ENCODE peak calls at places on chromosomes 7 and 10, in five cellular contexts. G is uterus, E is ascending aorta, K is osteoblast, Y is choroid plexus epithelial cell. M is an unnamed sample.

GRCh38 chr10:3749597-3750351 is 35.2 kb downstream of the KLF6 start:
- DNase-seq in G (peak), K (no peak), E (peak), Y (peak), M (peak)

GRCh38 chr10:78470267-78471103 is 436.8 kb downstream of the RPS24 start:
- DNase-seq in Y (no peak), G (no peak), K (peak), E (no peak), M (no peak)

GRCh38 chr7:44489955-44490350 is 505 bp downstream of the NUDCD3 start:
- DNase-seq in K (no peak), E (no peak), Y (no peak), G (no peak), M (peak)

GRCh38 chr10:51894752-51895151 is 195.4 kb upstream of the CSTF2T start:
- DNase-seq in E (no peak), Y (peak), G (no peak), K (no peak), M (peak)

GRCh38 chr10:804191-804781 is 114.8 kb upstream of the DIP2C start:
- DNase-seq in E (no peak), Y (no peak), K (peak), G (no peak), M (no peak)

GRCh38 chr7:123681561-123681960 is 25.9 kb downstream of the LMOD2 start:
- DNase-seq in E (no peak), G (no peak), Y (peak), K (no peak), M (no peak)

GRCh38 chr7:101537935-101538595 is 91.0 kb downstream of the MYL10 start:
- DNase-seq in G (no peak), Y (no peak), E (no peak), K (peak), M (no peak)

GRCh38 chr7:134662166-134662870 is 15.7 kb downstream of the BPGM start:
- DNase-seq in Y (no peak), G (no peak), K (no peak), E (no peak), M (no peak)

GRCh38 chr7:122304996-122305421 is 459 bp upstream of the FEZF1 start:
- DNase-seq in K (peak), Y (peak), E (no peak), G (no peak), M (peak)

GRCh38 chr7:122546496-122546895 is 152.4 kb downstream of the RNF133 start:
- DNase-seq in E (no peak), K (no peak), Y (peak), G (no peak), M (peak)

GRCh38 chr10:114042895-114043531 is 653 bp upstream of the ADRB1 start:
- DNase-seq in Y (peak), E (no peak), K (no peak), G (no peak), M (no peak)

GRCh38 chr7:65251851-65252620 is 121.6 kb upstream of the ZNF92 start:
- DNase-seq in Y (peak), G (peak), E (peak), K (peak), M (no peak)

GRCh38 chr10:132272061-132272766 is 35.5 kb downstream of the STK32C start:
- DNase-seq in G (no peak), E (no peak), Y (peak), K (peak), M (peak)

GRCh38 chr7:1716263-1717094 is 46.4 kb downstream of the ELFN1 start:
- DNase-seq in G (no peak), E (no peak), Y (peak), K (peak), M (no peak)

GRCh38 chr10:122344741-122345258 is 29.7 kb upstream of the PLEKHA1 start:
- DNase-seq in G (no peak), K (no peak), E (peak), Y (peak), M (peak)

GRCh38 chr7:82841828-82842227 is 320.9 kb downstream of the PCLO start:
- DNase-seq in E (no peak), Y (no peak), K (no peak), G (no peak), M (no peak)

GRCh38 chr10:103576862-103577261 is 83.4 kb downstream of the NEURL1 start:
- DNase-seq in G (no peak), K (no peak), E (no peak), Y (no peak), M (no peak)

GRCh38 chr10:67836491-67836890 is 1.5 kb downstream of the DNAJC12 start:
- DNase-seq in G (no peak), E (no peak), K (no peak), Y (no peak), M (no peak)

GRCh38 chr10:61899997-61900828 is 1.3 kb upstream of the ARID5B start:
- DNase-seq in Y (peak), G (peak), E (peak), K (peak), M (peak)

GRCh38 chr7:108805808-108806397 is 236.2 kb downstream of the DNAJB9 start:
- DNase-seq in G (no peak), Y (peak), E (no peak), K (peak), M (peak)

GRCh38 chr10:122142652-122143237 is 128.4 kb upstream of the BTBD16 start:
- DNase-seq in K (peak), E (no peak), G (no peak), Y (no peak), M (no peak)

GRCh38 chr7:98626393-98627061 is 9.4 kb downstream of the NPTX2 start:
- DNase-seq in G (no peak), E (no peak), Y (no peak), K (peak), M (no peak)

GRCh38 chr10:130806426-130806825 is 505.1 kb downstream of the TCERG1L start:
- DNase-seq in G (no peak), E (no peak), Y (no peak), K (no peak), M (no peak)

GRCh38 chr10:132541129-132541528 is 3.5 kb downstream of the INPP5A start:
- DNase-seq in E (no peak), K (no peak), G (no peak), Y (no peak), M (no peak)

GRCh38 chr7:142457146-142457703 is 199.4 kb upstream of the PRSS58 start:
- DNase-seq in G (no peak), Y (no peak), K (no peak), E (no peak), M (no peak)

DNA sequence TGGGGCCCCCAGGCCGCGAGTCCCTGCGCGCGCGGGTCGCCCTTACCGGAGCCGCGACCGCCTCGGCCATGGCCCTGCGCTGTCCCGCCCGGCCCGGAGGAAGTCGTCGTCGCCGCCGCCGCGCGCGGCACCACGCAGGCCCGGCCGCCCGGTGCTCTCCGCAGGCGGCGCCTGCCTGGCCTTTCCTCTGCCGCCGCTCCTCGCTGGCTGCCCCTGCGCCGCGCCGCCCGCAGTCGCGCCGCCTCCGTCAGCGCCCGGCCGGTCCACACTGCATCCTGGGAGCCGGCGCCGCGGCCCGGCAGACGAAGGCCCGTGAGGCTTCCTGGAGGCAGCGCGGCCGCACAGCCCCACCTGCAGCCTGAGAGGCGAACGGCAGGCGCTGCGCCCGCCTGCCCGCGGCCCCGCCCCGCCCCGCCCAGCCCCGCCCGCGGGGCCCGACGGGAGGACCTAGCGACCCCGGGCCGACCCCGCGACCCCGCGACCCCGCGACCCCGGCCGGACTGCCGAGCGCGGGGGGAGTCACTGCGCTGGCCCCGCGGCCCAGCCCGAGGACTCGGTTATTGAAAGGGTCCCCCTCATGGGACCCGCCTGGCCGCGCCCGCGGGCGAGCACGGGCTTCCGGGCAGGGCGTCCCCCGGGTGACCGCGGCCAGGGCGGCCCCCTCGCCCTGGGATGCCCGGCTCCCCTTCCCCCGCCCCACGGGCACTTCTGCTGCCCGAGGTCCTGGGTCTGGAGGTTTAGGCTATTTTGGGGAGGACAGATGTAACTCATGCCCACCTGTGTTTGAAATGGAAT is at the start of gene ZNF746:
- DNase-seq in K (peak), Y (peak), E (peak), G (peak), M (peak)
- TF ChIP-seq CTCF in K (peak), Y (peak), E (peak), G (peak), M (peak)

GRCh38 chr7:23184291-23184690 is 2.4 kb downstream of the NUP42 start:
- DNase-seq in K (no peak), G (no peak), E (no peak), Y (no peak), M (no peak)
- H3K4me3 ChIP-seq in K (no peak), G (no peak), E (no peak), Y (no peak), M (no peak)

GRCh38 chr7:115217373-115217772 is 295.5 kb downstream of the MDFIC start:
- DNase-seq in E (no peak), Y (peak), K (no peak), G (no peak), M (no peak)
- TF ChIP-seq CTCF in E (peak), Y (peak), K (peak), G (peak), M (peak)

GRCh38 chr10:99534939-99535763 is 2.4 kb downstream of the NKX2-3 start:
- DNase-seq in Y (no peak), K (peak), G (no peak), E (peak), M (peak)
- H3K4me3 ChIP-seq in Y (no peak), K (no peak), G (no peak), E (peak), M (no peak)

DNA sequence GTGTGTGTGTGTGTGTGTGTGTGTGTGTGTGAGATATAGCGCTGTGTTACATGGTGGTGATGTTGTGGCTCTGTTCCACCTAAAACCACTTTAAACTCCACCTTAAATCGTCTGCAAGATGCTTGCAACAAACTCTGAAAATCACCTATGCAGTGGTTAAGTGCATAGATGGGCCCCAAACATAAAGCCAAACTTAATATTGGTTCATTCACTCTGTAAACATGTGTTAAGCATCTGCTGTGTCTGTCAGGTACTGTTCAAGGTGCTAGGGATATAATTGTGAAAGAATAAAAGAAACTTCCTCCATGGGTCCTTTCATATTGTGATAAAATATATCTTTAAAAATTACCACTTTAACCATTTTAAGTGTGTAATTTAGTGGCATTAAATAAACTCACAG is 645.4 kb upstream of the SORCS1 start:
- DNase-seq in Y (no peak), K (no peak), G (no peak), E (no peak), M (no peak)
- TF ChIP-seq CTCF in Y (no peak), K (no peak), G (no peak), E (no peak), M (no peak)

GRCh38 chr7:69631131-69631530 is 32.9 kb downstream of the AUTS2 start:
- DNase-seq in K (no peak), E (no peak), Y (no peak), G (no peak), M (no peak)
- H3K4me3 ChIP-seq in K (no peak), E (no peak), Y (no peak), G (no peak), M (no peak)

DNA sequence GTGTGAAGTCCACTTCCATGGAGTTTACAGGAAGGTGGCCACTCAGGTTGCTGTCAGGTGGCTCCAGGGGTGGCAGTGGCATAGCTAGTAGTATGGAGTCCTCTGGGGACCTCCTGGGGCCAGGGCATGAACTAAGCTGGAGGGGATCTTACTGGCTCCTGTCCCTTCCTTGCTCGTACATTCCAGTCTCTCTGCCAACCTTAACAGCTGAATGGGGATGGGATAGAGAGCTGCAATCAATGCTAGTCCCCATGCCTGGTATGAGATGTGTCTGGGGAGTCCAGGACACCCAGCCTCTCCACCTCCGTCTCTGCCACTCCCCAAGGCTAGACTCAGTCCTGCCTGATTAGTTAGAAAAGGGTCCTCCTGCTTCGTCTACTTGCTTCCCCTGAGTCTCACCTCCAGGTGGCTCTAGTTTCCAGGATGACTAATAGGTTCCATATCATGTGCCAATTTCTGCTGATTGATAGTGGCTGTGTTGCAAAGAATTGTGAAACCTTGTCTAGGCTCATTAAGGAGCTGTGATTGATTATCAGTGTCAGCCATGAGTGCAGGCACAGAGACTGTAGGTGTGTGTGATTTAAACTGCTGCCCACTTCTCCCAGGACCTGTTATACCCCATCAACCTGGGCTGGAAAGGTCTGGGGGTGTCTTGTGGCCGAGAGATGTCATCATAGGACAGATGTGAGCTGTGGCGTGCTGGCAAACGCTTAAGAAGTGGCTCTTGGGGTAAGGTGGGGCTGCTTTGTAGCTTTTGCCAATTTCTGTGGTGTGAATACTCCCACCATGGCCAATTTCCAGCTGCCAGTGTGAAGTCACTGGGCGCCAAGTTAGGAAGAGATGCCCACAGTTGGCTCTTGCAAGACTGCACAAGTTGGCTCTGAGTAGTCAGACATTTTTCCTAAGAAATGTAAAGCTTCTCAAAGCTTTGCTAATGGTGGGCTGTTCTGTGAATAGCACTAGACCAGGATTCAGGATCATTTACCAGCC is 59.8 kb downstream of the COL13A1 start:
- DNase-seq in E (no peak), Y (peak), G (no peak), K (no peak), M (peak)
- TF ChIP-seq CTCF in E (peak), Y (peak), G (no peak), K (peak), M (peak)

DNA sequence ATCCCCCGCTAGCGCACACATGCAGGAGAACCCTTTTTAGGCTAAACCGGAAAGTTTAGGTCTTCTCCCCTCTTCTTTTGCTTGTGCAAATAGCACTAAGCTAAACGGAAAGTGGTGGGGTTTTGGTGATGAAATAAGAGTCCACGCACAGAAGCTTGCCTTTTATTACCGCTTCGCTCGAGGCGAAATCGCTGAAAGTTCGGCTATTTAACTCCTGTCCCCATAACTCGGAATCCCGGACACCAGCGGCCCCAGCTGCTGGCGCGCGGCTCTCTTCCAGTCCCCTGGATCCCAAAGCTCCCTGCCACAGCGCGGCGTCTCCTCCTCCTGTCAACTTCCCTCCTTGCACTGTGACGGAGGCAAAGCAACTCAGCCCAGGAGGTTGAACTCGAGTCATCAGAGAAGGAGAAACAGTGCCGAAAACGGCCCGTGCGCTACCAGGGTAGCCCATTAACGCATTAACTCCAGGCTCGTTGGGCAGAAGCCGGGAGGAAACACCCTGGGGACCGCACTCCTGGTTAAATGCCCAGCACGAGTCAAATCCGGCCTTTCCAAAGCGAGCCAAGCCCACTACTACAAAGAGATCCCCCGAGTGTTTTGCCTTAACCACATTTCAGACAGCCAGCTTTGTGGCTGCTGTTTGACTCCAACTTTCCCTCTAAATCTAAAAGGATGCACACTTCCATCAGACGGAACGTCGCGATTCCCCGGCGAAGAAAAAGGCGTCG is 1.3 kb downstream of the SEMA3D start:
- DNase-seq in E (peak), G (no peak), Y (peak), K (peak), M (peak)
- H3K4me3 ChIP-seq in E (peak), G (peak), Y (peak), K (peak), M (peak)

M was measured in AG10803.